ENCODE peak calls at places on chromosomes 7 and 10, in ten cellular contexts. K is left ventricle myocardium inferior; N is heart left ventricle; B is Caco-2; M is CD4-positive, CD25-positive, alpha-beta regulatory T cell; P is GM23248; J is PC-9; Q is psoas muscle; Z is iPS DF 6.9; G is colonic mucosa. E is an unnamed sample. For H3K27me3 and H3K4me1, the result is how much of the 10 kb centered on the place peaks cover.

GRCh38 chr10:75165684-75166622 is 44.6 kb upstream of the VDAC2 start:
- DNase-seq in K (no peak), N (no peak), B (no peak), M (peak), P (no peak), J (no peak), Q (no peak), Z (no peak), G (no peak), E (peak)

GRCh38 chr10:3955954-3956617 is 171.1 kb upstream of the KLF6 start:
- DNase-seq in K (no peak), N (no peak), B (no peak), M (no peak), P (no peak), J (no peak), Q (no peak), Z (peak), G (peak), E (no peak)

GRCh38 chr10:28130267-28130666 is 131.4 kb upstream of the ODAD2 start:
- DNase-seq in K (no peak), N (no peak), B (no peak), M (no peak), P (peak), J (no peak), Q (no peak), Z (no peak), G (no peak), E (no peak)

GRCh38 chr10:34252111-34252510 is 563.0 kb downstream of the PARD3 start:
- DNase-seq in K (no peak), N (peak), B (peak), M (no peak), P (no peak), J (peak), Q (no peak), Z (peak), G (no peak), E (peak)

GRCh38 chr7:52586704-52587103 is 448.7 kb upstream of the POM121L12 start:
- DNase-seq in K (no peak), N (no peak), B (peak), M (no peak), P (no peak), J (no peak), Q (no peak), Z (no peak), G (no peak), E (no peak)

GRCh38 chr7:140656548-140657515 is 15.9 kb upstream of the ADCK2 start:
- DNase-seq in K (no peak), N (peak), B (peak), M (no peak), P (peak), J (peak), Q (no peak), Z (no peak), G (peak), E (peak)

GRCh38 chr7:18534481-18534880 is 38.9 kb downstream of the HDAC9 start:
- DNase-seq in K (no peak), N (no peak), B (no peak), M (no peak), P (no peak), J (no peak), Q (no peak), Z (no peak), G (no peak), E (no peak)

GRCh38 chr7:45869426-45869825 is 3.5 kb downstream of the CCDC201 start:
- DNase-seq in K (no peak), N (no peak), B (no peak), M (no peak), P (no peak), J (no peak), Q (no peak), Z (no peak), G (no peak), E (no peak)

GRCh38 chr10:93481931-93482834 is at the start of gene MYOF:
- DNase-seq in K (peak), N (peak), B (peak), M (peak), P (peak), J (peak), Q (peak), Z (no peak), G (peak), E (peak)

GRCh38 chr10:131667561-131667960 is 233.2 kb upstream of the PPP2R2D start:
- DNase-seq in K (no peak), N (no peak), B (no peak), M (no peak), P (no peak), J (no peak), Q (no peak), Z (no peak), G (no peak), E (no peak)

GRCh38 chr10:30557884-30558283 is 71.7 kb downstream of the LYZL2 start:
- DNase-seq in K (no peak), N (no peak), B (no peak), M (no peak), P (peak), J (no peak), Q (no peak), Z (no peak), G (no peak), E (no peak)

GRCh38 chr7:39567294-39567693 is 1.1 kb downstream of the YAE1 start:
- DNase-seq in K (no peak), N (no peak), B (no peak), M (no peak), P (peak), J (no peak), Q (no peak), Z (no peak), G (no peak), E (no peak)

GRCh38 chr7:17043012-17043877 is 161.5 kb upstream of the AGR3 start:
- DNase-seq in K (no peak), N (no peak), B (no peak), M (no peak), P (peak), J (no peak), Q (no peak), Z (no peak), G (no peak), E (no peak)

GRCh38 chr10:29386347-29386999 is 97.6 kb downstream of the LYZL1 start:
- DNase-seq in K (no peak), N (no peak), B (no peak), M (peak), P (peak), J (peak), Q (no peak), Z (no peak), G (no peak), E (peak)

GRCh38 chr7:70093496-70093895 is 495.2 kb downstream of the AUTS2 start:
- DNase-seq in K (no peak), N (no peak), B (no peak), M (no peak), P (peak), J (no peak), Q (no peak), Z (no peak), G (no peak), E (peak)

GRCh38 chr10:59222788-59223187 is 46.3 kb downstream of the PHYHIPL start:
- DNase-seq in K (no peak), N (no peak), B (no peak), M (no peak), P (peak), J (no peak), Q (no peak), Z (no peak), G (no peak), E (peak)

GRCh38 chr7:106073701-106074100 is 38.4 kb downstream of the SYPL1 start:
- DNase-seq in K (no peak), N (no peak), B (no peak), M (no peak), P (no peak), J (no peak), Q (no peak), Z (no peak), G (no peak), E (no peak)

GRCh38 chr7:131056007-131056406 is 271.7 kb upstream of the MKLN1 start:
- DNase-seq in K (no peak), N (no peak), B (no peak), M (no peak), P (peak), J (no peak), Q (no peak), Z (no peak), G (no peak), E (no peak)

GRCh38 chr10:36880898-36881297 is 244.5 kb upstream of the ANKRD30A start:
- DNase-seq in K (no peak), N (no peak), B (no peak), M (no peak), P (peak), J (no peak), Q (no peak), Z (no peak), G (no peak), E (peak)

GRCh38 chr7:64907641-64908326 is 4.7 kb downstream of the ZNF273 start:
- DNase-seq in K (no peak), N (no peak), B (no peak), M (no peak), P (peak), J (no peak), Q (no peak), Z (no peak), G (no peak), E (no peak)

GRCh38 chr7:158001621-158002320 is 585.9 kb downstream of the PTPRN2 start:
- DNase-seq in K (no peak), N (no peak), B (no peak), M (no peak), P (no peak), J (no peak), Q (no peak), Z (no peak), G (no peak), E (no peak)

GRCh38 chr10:130623680-130624271 is 487.6 kb downstream of the GLRX3 start:
- DNase-seq in K (no peak), N (no peak), B (no peak), M (no peak), P (no peak), J (no peak), Q (no peak), Z (no peak), G (no peak), E (no peak)

GRCh38 chr7:30278386-30278785 is 6.0 kb upstream of the ZNRF2 start:
- DNase-seq in K (no peak), N (no peak), B (no peak), M (no peak), P (no peak), J (no peak), Q (no peak), Z (no peak), G (no peak), E (peak)

GRCh38 chr7:13800694-13801448 is 188.6 kb downstream of the ETV1 start:
- DNase-seq in K (no peak), N (no peak), B (no peak), M (no peak), P (peak), J (no peak), Q (no peak), Z (no peak), G (no peak), E (no peak)

GRCh38 chr7:19728731-19729130 is 19.9 kb upstream of the POLR1F start:
- DNase-seq in K (no peak), N (no peak), B (no peak), M (no peak), P (no peak), J (no peak), Q (no peak), Z (no peak), G (no peak), E (no peak)

GRCh38 chr10:26621889-26622681 is 75.4 kb upstream of the PDSS1 start:
- DNase-seq in K (peak), N (peak), B (peak), M (no peak), P (peak), J (no peak), Q (peak), Z (no peak), G (peak), E (peak)

GRCh38 chr7:5077740-5078139 is 32.1 kb downstream of the RBAK start:
- DNase-seq in K (no peak), N (no peak), B (no peak), M (no peak), P (peak), J (no peak), Q (no peak), Z (no peak), G (no peak), E (no peak)

GRCh38 chr10:97332586-97333350 is 1.8 kb downstream of the FRAT2 start:
- DNase-seq in K (no peak), N (peak), B (no peak), M (no peak), P (peak), J (peak), Q (peak), Z (no peak), G (peak), E (peak)

GRCh38 chr7:100118388-100119074 is 627 bp downstream of the TAF6 start:
- DNase-seq in K (no peak), N (no peak), B (no peak), M (no peak), P (no peak), J (no peak), Q (no peak), Z (no peak), G (no peak), E (no peak)

GRCh38 chr10:72285972-72286521 is 12.3 kb downstream of the DDIT4 start:
- DNase-seq in K (no peak), N (no peak), B (no peak), M (no peak), P (no peak), J (no peak), Q (no peak), Z (no peak), G (no peak), E (no peak)

GRCh38 chr10:107553470-107553869 is 389.0 kb upstream of the SORCS1 start:
- DNase-seq in K (no peak), N (no peak), B (no peak), M (no peak), P (peak), J (no peak), Q (no peak), Z (no peak), G (no peak), E (no peak)

GRCh38 chr7:148344406-148344805 is 246.2 kb upstream of the C7orf33 start:
- DNase-seq in K (no peak), N (no peak), B (no peak), M (no peak), P (no peak), J (no peak), Q (no peak), Z (no peak), G (no peak), E (no peak)

GRCh38 chr7:148340438-148340837 is 250.1 kb upstream of the C7orf33 start:
- DNase-seq in K (no peak), N (no peak), B (no peak), M (no peak), P (no peak), J (no peak), Q (no peak), Z (no peak), G (no peak), E (no peak)

GRCh38 chr7:148337566-148337965 is 253.0 kb upstream of the C7orf33 start:
- DNase-seq in K (no peak), N (no peak), B (no peak), M (no peak), P (no peak), J (no peak), Q (no peak), Z (no peak), G (no peak), E (peak)

GRCh38 chr7:148337995-148338747 is 252.4 kb upstream of the C7orf33 start:
- DNase-seq in K (no peak), N (no peak), B (no peak), M (no peak), P (no peak), J (no peak), Q (no peak), Z (no peak), G (no peak), E (no peak)

DNA sequence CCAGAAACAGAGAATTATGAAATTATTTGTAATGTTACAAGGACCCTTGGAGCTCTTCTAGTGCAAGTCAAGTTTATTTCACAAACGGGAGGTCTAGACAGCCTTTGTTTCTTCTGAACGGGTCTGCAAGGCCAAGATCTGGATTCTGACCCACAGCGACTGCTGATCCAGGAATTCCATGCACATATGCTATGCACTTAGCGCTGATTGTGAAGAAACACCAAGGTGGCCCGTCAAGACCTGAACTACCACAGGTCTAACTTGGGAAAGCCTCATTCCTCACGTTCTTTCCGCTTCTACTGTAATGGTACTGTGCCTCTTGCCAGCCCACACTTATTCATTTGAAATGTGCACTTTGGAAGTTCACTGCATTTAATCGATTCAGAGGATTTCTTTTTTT is 249.7 kb upstream of the C7orf33 start:
- DNase-seq in K (no peak), N (no peak), B (no peak), M (no peak), P (no peak), J (no peak), Q (no peak), Z (no peak), G (no peak), E (no peak)
- H3K27me3 ChIP-seq in K (half or more), N (half or more), B (under half), M (under half), P (under half), J (half or more), Q (under half), Z (under half), G (under half), E (under half)

GRCh38 chr10:68628576-68629127 is 68.5 kb downstream of the TET1 start:
- DNase-seq in K (no peak), N (no peak), B (no peak), M (peak), P (no peak), J (peak), Q (no peak), Z (no peak), G (no peak), E (no peak)

GRCh38 chr10:68619595-68619994 is 59.5 kb downstream of the TET1 start:
- DNase-seq in K (no peak), N (no peak), B (no peak), M (no peak), P (no peak), J (no peak), Q (no peak), Z (no peak), G (no peak), E (no peak)

DNA sequence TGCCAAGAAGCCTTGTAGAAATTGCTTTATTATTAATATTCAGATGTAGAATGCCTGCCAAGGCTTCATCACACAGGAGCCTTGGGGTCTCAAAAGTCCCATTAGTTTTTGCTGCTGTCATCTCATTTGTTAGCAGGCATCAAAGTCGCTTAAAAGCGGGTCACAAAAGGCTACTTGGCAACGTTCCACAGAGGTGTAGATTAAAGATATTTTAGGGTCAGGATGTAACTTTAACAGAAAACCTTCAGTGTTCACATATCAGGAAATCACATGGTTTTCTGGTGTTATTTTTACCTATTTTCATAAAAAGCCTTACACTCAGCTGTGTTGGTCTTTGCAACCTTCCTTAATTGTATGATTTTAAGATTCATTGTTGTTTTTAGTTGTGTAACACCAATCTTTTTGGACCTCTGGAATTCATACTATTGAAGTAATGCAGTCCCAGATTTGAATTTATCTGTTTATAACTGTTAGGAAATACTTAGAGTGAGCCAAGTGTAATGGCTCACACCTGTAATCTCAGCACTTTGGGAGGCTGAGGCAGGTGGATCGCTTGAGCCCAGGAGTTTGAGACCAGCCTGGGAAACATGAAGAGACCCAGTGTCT is 65.3 kb downstream of the TET1 start:
- DNase-seq in K (no peak), N (no peak), B (no peak), M (peak), P (no peak), J (no peak), Q (no peak), Z (no peak), G (no peak), E (no peak)
- H3K4me1 ChIP-seq in K (under half), N (under half), B (under half), M (under half), P (under half), J (under half), Q (under half), Z (under half), G (under half), E (under half)

GRCh38 chr10:117570880-117571279 is 28.3 kb downstream of the EMX2 start:
- DNase-seq in K (no peak), N (no peak), B (no peak), M (no peak), P (no peak), J (no peak), Q (no peak), Z (no peak), G (no peak), E (no peak)

GRCh38 chr10:117565068-117565467 is 22.5 kb downstream of the EMX2 start:
- DNase-seq in K (no peak), N (no peak), B (no peak), M (no peak), P (no peak), J (no peak), Q (no peak), Z (no peak), G (no peak), E (no peak)

GRCh38 chr10:117574546-117575146 is 32.1 kb downstream of the EMX2 start:
- DNase-seq in K (no peak), N (no peak), B (peak), M (no peak), P (no peak), J (no peak), Q (no peak), Z (no peak), G (no peak), E (no peak)

GRCh38 chr10:117568226-117568625 is 25.7 kb downstream of the EMX2 start:
- DNase-seq in K (no peak), N (no peak), B (no peak), M (no peak), P (peak), J (no peak), Q (no peak), Z (no peak), G (no peak), E (no peak)

DNA sequence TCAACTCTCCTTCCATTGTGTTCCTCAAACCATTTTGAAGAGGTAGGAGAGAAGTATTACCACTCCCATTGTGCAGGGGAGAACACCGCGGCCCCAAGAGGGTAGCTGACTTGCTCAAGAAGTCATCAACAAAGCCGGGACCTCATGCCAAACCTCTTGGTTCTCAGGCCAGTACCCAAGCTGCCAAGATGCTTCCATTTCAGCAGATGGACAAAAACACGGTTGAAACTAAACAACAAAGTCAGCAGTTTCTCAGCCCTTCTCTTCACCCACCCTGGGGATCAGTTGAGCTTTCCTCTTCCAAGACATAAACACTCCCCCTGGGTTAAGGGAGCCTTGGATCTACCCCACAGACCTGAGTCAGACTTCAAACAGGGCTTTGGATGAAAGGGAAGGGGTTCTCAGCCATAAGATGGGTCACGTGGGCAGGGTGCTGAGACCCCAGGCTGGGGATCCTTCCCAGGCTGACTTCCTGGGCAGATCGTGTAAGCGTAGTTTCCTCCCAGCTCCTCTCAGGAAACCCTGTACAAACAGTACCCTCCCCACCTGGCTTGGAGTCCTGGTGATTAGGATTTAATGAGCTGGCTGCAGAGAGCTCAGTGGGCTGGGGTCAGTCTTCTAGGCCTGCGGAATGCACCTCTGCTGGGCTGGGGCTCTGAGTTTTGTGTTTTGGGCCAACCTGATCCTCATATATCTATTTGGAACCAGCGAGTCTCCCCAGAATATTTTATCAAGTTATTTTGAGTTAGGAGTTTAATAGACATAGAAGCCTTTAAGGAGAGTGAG is 27.3 kb downstream of the EMX2 start:
- DNase-seq in K (no peak), N (no peak), B (no peak), M (no peak), P (no peak), J (no peak), Q (no peak), Z (no peak), G (no peak), E (no peak)
- H3K27me3 ChIP-seq in K (half or more), N (under half), B (under half), M (under half), P (under half), J (under half), Q (under half), Z (under half), G (under half), E (under half)

GRCh38 chr7:65926588-65926987 is 53.7 kb downstream of the VKORC1L1 start:
- DNase-seq in K (no peak), N (no peak), B (no peak), M (no peak), P (no peak), J (no peak), Q (no peak), Z (no peak), G (no peak), E (no peak)
- H3K4me1 ChIP-seq in K (under half), N (under half), B (under half), M (under half), P (under half), J (under half), Q (under half), Z (under half), G (under half), E (under half)